ENCODE peak calls at places on chromosomes 7 and 10, in six cellular contexts. Z, D, R, Q, Y and A are unnamed samples.

GRCh38 chr7:159013825-159014289 is 130.8 kb downstream of the VIPR2 start:
- DNase-seq in Z (no peak), D (no peak), R (no peak), Q (no peak), Y (no peak), A (no peak)

GRCh38 chr10:115141254-115141653 is 48.1 kb downstream of the ATRNL1 start:
- DNase-seq in Z (peak), D (no peak), R (no peak), Q (peak), Y (no peak), A (no peak)

GRCh38 chr7:155951554-155952158 is 139.4 kb upstream of the SHH start:
- DNase-seq in Z (no peak), D (no peak), R (no peak), Q (peak), Y (no peak), A (peak)

GRCh38 chr10:79417266-79417665 is 28.2 kb downstream of the ZCCHC24 start:
- DNase-seq in Z (no peak), D (no peak), R (no peak), Q (no peak), Y (no peak), A (no peak)

GRCh38 chr10:62050941-62051433 is 149.5 kb downstream of the ARID5B start:
- DNase-seq in Z (peak), D (no peak), R (no peak), Q (peak), Y (no peak), A (peak)

GRCh38 chr10:66748217-66748616 is 177.6 kb upstream of the LRRTM3 start:
- DNase-seq in Z (no peak), D (no peak), R (no peak), Q (no peak), Y (no peak), A (no peak)

GRCh38 chr7:82961240-82961639 is 201.4 kb downstream of the PCLO start:
- DNase-seq in Z (no peak), D (no peak), R (no peak), Q (no peak), Y (no peak), A (no peak)

GRCh38 chr7:134460000-134460399 is 1.1 kb upstream of the AKR1B1 start:
- DNase-seq in Z (no peak), D (no peak), R (no peak), Q (no peak), Y (no peak), A (no peak)

GRCh38 chr7:158361326-158361946 is 226.2 kb downstream of the PTPRN2 start:
- DNase-seq in Z (no peak), D (no peak), R (no peak), Q (no peak), Y (no peak), A (no peak)

GRCh38 chr7:74061840-74062539 is 21.6 kb upstream of the LIMK1 start:
- DNase-seq in Z (no peak), D (no peak), R (no peak), Q (peak), Y (peak), A (peak)

GRCh38 chr7:27157717-27158431 is 1.4 kb upstream of the HOXA7 start:
- DNase-seq in Z (no peak), D (no peak), R (no peak), Q (no peak), Y (no peak), A (no peak)

GRCh38 chr7:43756368-43757072 is 2.0 kb upstream of the BLVRA start:
- DNase-seq in Z (no peak), D (no peak), R (no peak), Q (peak), Y (peak), A (peak)

GRCh38 chr10:97426776-97427570 is 982 bp downstream of the PGAM1 start:
- DNase-seq in Z (peak), D (no peak), R (no peak), Q (no peak), Y (no peak), A (peak)

GRCh38 chr10:113590581-113590980 is 37.7 kb downstream of the HABP2 start:
- DNase-seq in Z (no peak), D (no peak), R (no peak), Q (no peak), Y (no peak), A (no peak)

GRCh38 chr7:51226042-51226755 is 90.4 kb downstream of the COBL start:
- DNase-seq in Z (no peak), D (no peak), R (no peak), Q (no peak), Y (no peak), A (no peak)

GRCh38 chr10:90723416-90724068 is 134.3 kb downstream of the HTR7 start:
- DNase-seq in Z (no peak), D (no peak), R (no peak), Q (no peak), Y (no peak), A (no peak)

GRCh38 chr7:39882148-39882784 is 67.8 kb upstream of the CDK13 start:
- DNase-seq in Z (no peak), D (no peak), R (no peak), Q (no peak), Y (no peak), A (no peak)

GRCh38 chr7:27254625-27255024 is 12.0 kb downstream of the EVX1 start:
- DNase-seq in Z (no peak), D (no peak), R (no peak), Q (no peak), Y (no peak), A (no peak)

GRCh38 chr7:132162745-132163144 is 413.5 kb downstream of the PLXNA4 start:
- DNase-seq in Z (no peak), D (no peak), R (no peak), Q (no peak), Y (no peak), A (no peak)

GRCh38 chr10:31678139-31678536 is 250.5 kb downstream of the ARHGAP12 start:
- DNase-seq in Z (no peak), D (no peak), R (no peak), Q (no peak), Y (no peak), A (no peak)

GRCh38 chr7:37557810-37558209 is 109.1 kb upstream of the ELMO1 start:
- DNase-seq in Z (no peak), D (no peak), R (no peak), Q (no peak), Y (no peak), A (no peak)

GRCh38 chr7:51823437-51823836 is 506.8 kb upstream of the COBL start:
- DNase-seq in Z (no peak), D (no peak), R (no peak), Q (no peak), Y (no peak), A (no peak)

GRCh38 chr10:116848032-116848911 is 1.0 kb upstream of the ENO4 start:
- DNase-seq in Z (no peak), D (no peak), R (no peak), Q (peak), Y (no peak), A (no peak)

GRCh38 chr10:55214608-55215007 is 413.6 kb upstream of the PCDH15 start:
- DNase-seq in Z (no peak), D (no peak), R (no peak), Q (no peak), Y (no peak), A (no peak)

GRCh38 chr7:70704921-70705346 is 427.0 kb upstream of the GALNT17 start:
- DNase-seq in Z (no peak), D (no peak), R (no peak), Q (peak), Y (no peak), A (no peak)

GRCh38 chr7:145398758-145399157 is 562.9 kb upstream of the TPK1 start:
- DNase-seq in Z (no peak), D (no peak), R (no peak), Q (no peak), Y (no peak), A (no peak)

GRCh38 chr10:127228195-127228785 is 31.9 kb upstream of the INSYN2A start:
- DNase-seq in Z (no peak), D (no peak), R (no peak), Q (no peak), Y (no peak), A (peak)

GRCh38 chr7:12674861-12675260 is 12.6 kb upstream of the ARL4A start:
- DNase-seq in Z (no peak), D (no peak), R (no peak), Q (no peak), Y (no peak), A (peak)

GRCh38 chr10:30752481-30752881 is 122.9 kb upstream of the LYZL2 start:
- DNase-seq in Z (peak), D (no peak), R (no peak), Q (no peak), Y (no peak), A (no peak)

GRCh38 chr7:1920886-1921285 is 250.8 kb downstream of the ELFN1 start:
- DNase-seq in Z (no peak), D (no peak), R (no peak), Q (no peak), Y (no peak), A (no peak)

GRCh38 chr10:96586419-96587254 is at the start of gene TM9SF3:
- DNase-seq in Z (peak), D (peak), R (peak), Q (peak), Y (peak), A (peak)

GRCh38 chr10:58400609-58401008 is 15.4 kb downstream of the TFAM start:
- DNase-seq in Z (no peak), D (no peak), R (no peak), Q (peak), Y (no peak), A (no peak)

GRCh38 chr7:22858640-22859561 is 36.3 kb upstream of the TOMM7 start:
- DNase-seq in Z (no peak), D (no peak), R (no peak), Q (peak), Y (peak), A (peak)

GRCh38 chr10:43068136-43068395 is 8.8 kb upstream of the RET start:
- DNase-seq in Z (no peak), D (no peak), R (no peak), Q (no peak), Y (no peak), A (no peak)

GRCh38 chr10:27285093-27285492 is 44.5 kb upstream of the ACBD5 start:
- DNase-seq in Z (peak), D (no peak), R (no peak), Q (peak), Y (no peak), A (no peak)

GRCh38 chr7:150412016-150412415 is 32.9 kb downstream of the ZNF775 start:
- DNase-seq in Z (no peak), D (no peak), R (no peak), Q (no peak), Y (no peak), A (no peak)

GRCh38 chr10:7542189-7542914 is 124.4 kb downstream of the ITIH5 start:
- DNase-seq in Z (no peak), D (no peak), R (no peak), Q (no peak), Y (no peak), A (no peak)

GRCh38 chr10:7538970-7539694 is 127.6 kb downstream of the ITIH5 start:
- DNase-seq in Z (no peak), D (no peak), R (no peak), Q (no peak), Y (no peak), A (no peak)

GRCh38 chr10:7545256-7545655 is 121.5 kb downstream of the ITIH5 start:
- DNase-seq in Z (no peak), D (no peak), R (no peak), Q (no peak), Y (no peak), A (no peak)

GRCh38 chr10:7544203-7544602 is 122.6 kb downstream of the ITIH5 start:
- DNase-seq in Z (no peak), D (no peak), R (no peak), Q (no peak), Y (no peak), A (no peak)

DNA sequence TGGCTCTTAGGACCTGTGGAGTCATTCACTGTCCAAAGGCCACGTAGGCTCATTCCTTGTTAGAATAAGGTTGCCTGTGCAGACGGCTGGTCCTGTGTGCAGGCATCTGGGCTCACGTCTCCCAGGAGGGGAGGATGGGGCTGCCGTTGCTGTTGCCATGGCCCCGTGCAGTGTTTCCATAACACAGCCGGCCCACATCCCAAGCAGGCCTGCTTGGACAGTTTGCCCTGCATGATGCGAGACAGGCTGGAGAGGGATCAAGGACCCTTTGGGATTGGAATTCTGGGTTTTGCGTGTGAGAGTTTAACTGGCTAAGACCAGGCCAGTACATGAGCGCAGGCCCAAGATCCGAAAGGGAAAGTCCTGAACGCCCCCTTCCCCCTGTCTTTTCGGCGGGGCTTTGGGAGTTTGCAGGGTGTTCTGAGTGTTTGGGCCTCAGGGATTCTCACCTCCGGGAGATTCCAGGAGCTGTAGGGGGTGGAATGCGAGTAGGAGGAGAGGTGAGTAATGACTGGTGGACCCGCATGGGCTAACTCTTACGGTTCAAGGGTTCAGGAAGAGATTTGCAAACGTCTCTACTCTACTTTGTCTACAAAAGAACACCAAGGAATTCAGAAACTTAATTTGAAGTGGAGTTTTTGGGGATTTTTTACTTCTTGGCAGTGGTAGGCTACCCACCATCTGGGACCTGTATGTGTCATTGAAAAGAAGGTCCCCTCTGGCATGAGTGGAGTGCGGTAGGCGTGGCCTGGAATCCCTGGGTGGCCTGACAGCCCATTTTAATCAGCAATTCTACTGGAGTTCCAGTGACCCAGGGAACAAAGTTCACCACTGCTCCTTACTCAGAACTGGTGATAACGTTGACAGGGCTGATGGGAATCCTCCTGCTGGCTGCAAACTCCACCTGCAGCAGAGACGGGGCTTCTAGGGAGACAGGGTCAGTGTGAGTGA is 125.4 kb downstream of the ITIH5 start:
- DNase-seq in Z (peak), D (no peak), R (no peak), Q (peak), Y (no peak), A (peak)
- TF ChIP-seq CTCF in Z (no peak), D (no peak), R (peak), Q (no peak), Y (no peak), A (no peak)

GRCh38 chr10:104767745-104768144 is 126.7 kb downstream of the SORCS3 start:
- DNase-seq in Z (no peak), D (no peak), R (no peak), Q (no peak), Y (no peak), A (no peak)
- TF ChIP-seq CTCF in Z (no peak), D (no peak), R (no peak), Q (no peak), Y (no peak), A (no peak)

DNA sequence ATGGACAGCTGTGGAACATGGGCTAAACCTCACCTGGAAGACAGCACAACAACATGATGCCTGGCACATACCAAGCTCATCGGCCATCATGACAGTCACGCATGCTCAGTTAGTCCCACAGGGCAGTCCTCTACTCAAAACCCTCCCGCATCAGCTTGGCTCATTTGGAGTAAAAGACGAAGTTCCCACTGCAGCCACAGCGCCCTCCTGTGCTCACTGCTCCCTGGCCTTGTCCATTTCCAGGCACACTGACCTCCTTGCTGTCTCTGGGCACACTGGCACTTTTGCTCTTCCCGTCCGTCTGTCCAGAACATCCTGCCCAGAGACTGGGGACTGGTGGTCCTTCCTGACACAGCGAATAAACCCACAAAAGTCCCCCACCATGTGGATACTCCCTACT is 66.2 kb downstream of the LARP4B start:
- DNase-seq in Z (no peak), D (no peak), R (no peak), Q (no peak), Y (no peak), A (no peak)
- TF ChIP-seq CTCF in Z (no peak), D (no peak), R (no peak), Q (no peak), Y (no peak), A (peak)

DNA sequence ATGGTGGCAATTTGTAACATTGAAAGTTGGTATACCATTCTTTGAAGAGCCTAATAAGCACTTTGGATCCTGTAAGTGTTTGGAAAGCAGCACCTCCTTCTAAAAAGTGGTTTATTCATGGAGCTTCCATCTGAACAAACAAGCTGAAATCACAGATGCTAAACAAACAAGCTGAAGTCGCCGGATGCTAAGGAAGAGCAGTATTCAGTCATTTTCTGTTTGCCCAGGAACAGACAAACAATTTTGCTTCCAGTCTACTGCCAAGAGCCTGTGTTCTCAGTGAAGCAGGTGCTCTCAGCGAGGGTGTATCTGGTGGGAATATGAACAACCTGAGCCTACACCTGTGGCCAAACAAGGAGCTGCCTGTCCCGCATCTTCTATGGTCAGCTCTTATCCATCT is 6.3 kb downstream of the COL28A1 start:
- DNase-seq in Z (no peak), D (no peak), R (no peak), Q (no peak), Y (no peak), A (no peak)
- TF ChIP-seq CTCF in Z (no peak), D (no peak), R (no peak), Q (no peak), Y (no peak), A (no peak)

GRCh38 chr10:86127274-86127819 is 239.2 kb downstream of the GRID1 start:
- DNase-seq in Z (no peak), D (no peak), R (no peak), Q (no peak), Y (no peak), A (no peak)
- TF ChIP-seq CTCF in Z (no peak), D (no peak), R (no peak), Q (no peak), Y (no peak), A (no peak)

GRCh38 chr10:13219685-13220670 is 14.2 kb downstream of the UCMA start:
- DNase-seq in Z (no peak), D (no peak), R (no peak), Q (peak), Y (no peak), A (no peak)
- TF ChIP-seq CTCF in Z (no peak), D (peak), R (peak), Q (peak), Y (peak), A (peak)

GRCh38 chr10:123413353-123413752 is 252.8 kb upstream of the GPR26 start:
- DNase-seq in Z (no peak), D (no peak), R (no peak), Q (no peak), Y (no peak), A (no peak)
- TF ChIP-seq CTCF in Z (no peak), D (no peak), R (no peak), Q (no peak), Y (no peak), A (no peak)

GRCh38 chr10:124182088-124182541 is 88.7 kb upstream of the CHST15 start:
- DNase-seq in Z (peak), D (no peak), R (no peak), Q (no peak), Y (no peak), A (no peak)
- TF ChIP-seq CTCF in Z (no peak), D (no peak), R (no peak), Q (no peak), Y (no peak), A (no peak)

GRCh38 chr10:34413920-34414319 is 401.2 kb downstream of the PARD3 start:
- DNase-seq in Z (no peak), D (no peak), R (no peak), Q (no peak), Y (no peak), A (no peak)

GRCh38 chr10:34415039-34415438 is 400.1 kb downstream of the PARD3 start:
- DNase-seq in Z (no peak), D (no peak), R (no peak), Q (no peak), Y (no peak), A (no peak)

GRCh38 chr10:34407227-34407626 is 407.9 kb downstream of the PARD3 start:
- DNase-seq in Z (no peak), D (no peak), R (no peak), Q (peak), Y (no peak), A (peak)

DNA sequence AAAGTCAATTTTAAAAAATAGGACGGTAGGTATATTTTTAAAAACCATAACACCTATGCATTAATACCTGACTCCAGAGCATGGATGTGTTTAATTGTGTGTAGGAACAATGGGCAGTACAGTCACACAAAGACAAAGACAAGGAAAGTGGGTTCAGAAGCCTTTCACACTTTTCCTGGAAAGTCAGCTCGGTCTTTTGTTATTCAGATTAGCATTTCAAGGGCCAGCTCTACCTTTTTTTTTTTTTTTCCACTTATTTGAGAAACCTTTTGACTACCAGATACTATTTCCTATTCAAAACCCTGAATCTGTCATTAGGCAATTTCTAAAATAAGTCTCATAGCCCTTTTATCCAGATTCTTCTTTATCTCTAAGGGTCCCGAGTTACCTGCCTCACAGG is 401.9 kb downstream of the PARD3 start:
- DNase-seq in Z (no peak), D (no peak), R (no peak), Q (no peak), Y (no peak), A (no peak)
- TF ChIP-seq CTCF in Z (no peak), D (no peak), R (no peak), Q (no peak), Y (no peak), A (no peak)